ENCODE peak calls at places on chromosomes 1 and 21, in nine cellular contexts. One of them, this sample, is unnamed.

GRCh38 chr1:91440845-91441244 is 36.2 kb upstream of the HFM1 start:
- DNase-seq in epithelial cell of esophagus: no peak
- DNase-seq in neural crest cell: no peak
- DNase-seq in CD4-positive, alpha-beta T cell: no peak
- DNase-seq in lower lobe of right lung: no peak
- DNase-seq in heart right ventricle: no peak
- DNase-seq in HFFc6: peak
- DNase-seq in upper lobe of right lung: no peak
- DNase-seq in GM20000: no peak
- DNase-seq in this sample: no peak

GRCh38 chr1:200243042-200243437 is 166.8 kb downstream of the ZNF281 start:
- DNase-seq in epithelial cell of esophagus: peak
- DNase-seq in neural crest cell: no peak
- DNase-seq in CD4-positive, alpha-beta T cell: no peak
- DNase-seq in lower lobe of right lung: no peak
- DNase-seq in heart right ventricle: no peak
- DNase-seq in HFFc6: peak
- DNase-seq in upper lobe of right lung: no peak
- DNase-seq in GM20000: no peak
- DNase-seq in this sample: no peak

GRCh38 chr21:27536319-27536718 is 569.4 kb upstream of the ADAMTS5 start:
- DNase-seq in epithelial cell of esophagus: peak
- DNase-seq in neural crest cell: no peak
- DNase-seq in CD4-positive, alpha-beta T cell: no peak
- DNase-seq in lower lobe of right lung: no peak
- DNase-seq in heart right ventricle: no peak
- DNase-seq in HFFc6: peak
- DNase-seq in upper lobe of right lung: no peak
- DNase-seq in GM20000: no peak
- DNase-seq in this sample: no peak

GRCh38 chr1:99855914-99856450 is 5.8 kb downstream of the AGL start:
- DNase-seq in epithelial cell of esophagus: no peak
- DNase-seq in neural crest cell: no peak
- DNase-seq in CD4-positive, alpha-beta T cell: no peak
- DNase-seq in lower lobe of right lung: no peak
- DNase-seq in heart right ventricle: no peak
- DNase-seq in HFFc6: peak
- DNase-seq in upper lobe of right lung: no peak
- DNase-seq in GM20000: no peak
- DNase-seq in this sample: no peak

GRCh38 chr1:46370214-46370633 is 23.9 kb upstream of the FAAH start:
- DNase-seq in epithelial cell of esophagus: peak
- DNase-seq in neural crest cell: no peak
- DNase-seq in CD4-positive, alpha-beta T cell: no peak
- DNase-seq in lower lobe of right lung: no peak
- DNase-seq in heart right ventricle: no peak
- DNase-seq in HFFc6: no peak
- DNase-seq in upper lobe of right lung: no peak
- DNase-seq in GM20000: peak
- DNase-seq in this sample: no peak

GRCh38 chr1:231844986-231845502 is 218.5 kb downstream of the DISC1 start:
- DNase-seq in epithelial cell of esophagus: no peak
- DNase-seq in neural crest cell: no peak
- DNase-seq in CD4-positive, alpha-beta T cell: no peak
- DNase-seq in lower lobe of right lung: no peak
- DNase-seq in heart right ventricle: no peak
- DNase-seq in HFFc6: no peak
- DNase-seq in upper lobe of right lung: no peak
- DNase-seq in GM20000: no peak
- DNase-seq in this sample: no peak

GRCh38 chr1:107649023-107649422 is 316.0 kb downstream of the VAV3 start:
- DNase-seq in epithelial cell of esophagus: peak
- DNase-seq in neural crest cell: no peak
- DNase-seq in CD4-positive, alpha-beta T cell: no peak
- DNase-seq in lower lobe of right lung: no peak
- DNase-seq in heart right ventricle: no peak
- DNase-seq in HFFc6: no peak
- DNase-seq in upper lobe of right lung: no peak
- DNase-seq in GM20000: no peak
- DNase-seq in this sample: no peak

GRCh38 chr1:37125295-37125694 is 91.0 kb upstream of the GRIK3 start:
- DNase-seq in epithelial cell of esophagus: no peak
- DNase-seq in neural crest cell: no peak
- DNase-seq in CD4-positive, alpha-beta T cell: no peak
- DNase-seq in lower lobe of right lung: no peak
- DNase-seq in heart right ventricle: no peak
- DNase-seq in HFFc6: no peak
- DNase-seq in upper lobe of right lung: no peak
- DNase-seq in GM20000: no peak
- DNase-seq in this sample: no peak

GRCh38 chr1:14504517-14504916 is 94.0 kb upstream of the KAZN start:
- DNase-seq in epithelial cell of esophagus: no peak
- DNase-seq in neural crest cell: no peak
- DNase-seq in CD4-positive, alpha-beta T cell: no peak
- DNase-seq in lower lobe of right lung: no peak
- DNase-seq in heart right ventricle: no peak
- DNase-seq in HFFc6: no peak
- DNase-seq in upper lobe of right lung: no peak
- DNase-seq in GM20000: no peak
- DNase-seq in this sample: no peak

GRCh38 chr1:97507863-97508262 is 413.0 kb downstream of the DPYD start:
- DNase-seq in epithelial cell of esophagus: no peak
- DNase-seq in neural crest cell: no peak
- DNase-seq in CD4-positive, alpha-beta T cell: no peak
- DNase-seq in lower lobe of right lung: no peak
- DNase-seq in heart right ventricle: no peak
- DNase-seq in HFFc6: no peak
- DNase-seq in upper lobe of right lung: no peak
- DNase-seq in GM20000: no peak
- DNase-seq in this sample: no peak

GRCh38 chr1:178931843-178932551 is 61.1 kb upstream of the ANGPTL1 start:
- DNase-seq in epithelial cell of esophagus: peak
- DNase-seq in neural crest cell: no peak
- DNase-seq in CD4-positive, alpha-beta T cell: no peak
- DNase-seq in lower lobe of right lung: peak
- DNase-seq in heart right ventricle: peak
- DNase-seq in HFFc6: peak
- DNase-seq in upper lobe of right lung: no peak
- DNase-seq in GM20000: no peak
- DNase-seq in this sample: no peak

GRCh38 chr1:19229229-19229628 is 19.2 kb upstream of the UBR4 start:
- DNase-seq in epithelial cell of esophagus: no peak
- DNase-seq in neural crest cell: no peak
- DNase-seq in CD4-positive, alpha-beta T cell: no peak
- DNase-seq in lower lobe of right lung: no peak
- DNase-seq in heart right ventricle: no peak
- DNase-seq in HFFc6: no peak
- DNase-seq in upper lobe of right lung: no peak
- DNase-seq in GM20000: no peak
- DNase-seq in this sample: no peak

GRCh38 chr1:74650561-74650960 is 23.0 kb downstream of the ERICH3 start:
- DNase-seq in epithelial cell of esophagus: peak
- DNase-seq in neural crest cell: no peak
- DNase-seq in CD4-positive, alpha-beta T cell: no peak
- DNase-seq in lower lobe of right lung: no peak
- DNase-seq in heart right ventricle: no peak
- DNase-seq in HFFc6: no peak
- DNase-seq in upper lobe of right lung: no peak
- DNase-seq in GM20000: no peak
- DNase-seq in this sample: no peak
- TF ChIP-seq CTCF in epithelial cell of esophagus: no peak
- TF ChIP-seq CTCF in neural crest cell: no peak
- TF ChIP-seq CTCF in CD4-positive, alpha-beta T cell: no peak
- TF ChIP-seq CTCF in lower lobe of right lung: no peak
- TF ChIP-seq CTCF in heart right ventricle: no peak
- TF ChIP-seq CTCF in HFFc6: no peak
- TF ChIP-seq CTCF in upper lobe of right lung: no peak
- TF ChIP-seq CTCF in GM20000: no peak
- TF ChIP-seq CTCF in this sample: no peak

GRCh38 chr1:155938220-155938627 is 3.2 kb upstream of the RXFP4 start:
- DNase-seq in epithelial cell of esophagus: peak
- DNase-seq in neural crest cell: no peak
- DNase-seq in CD4-positive, alpha-beta T cell: peak
- DNase-seq in lower lobe of right lung: no peak
- DNase-seq in heart right ventricle: no peak
- DNase-seq in HFFc6: peak
- DNase-seq in upper lobe of right lung: no peak
- DNase-seq in GM20000: peak
- DNase-seq in this sample: no peak
- TF ChIP-seq CTCF in epithelial cell of esophagus: peak
- TF ChIP-seq CTCF in neural crest cell: peak
- TF ChIP-seq CTCF in CD4-positive, alpha-beta T cell: peak
- TF ChIP-seq CTCF in lower lobe of right lung: peak
- TF ChIP-seq CTCF in heart right ventricle: peak
- TF ChIP-seq CTCF in HFFc6: peak
- TF ChIP-seq CTCF in upper lobe of right lung: peak
- TF ChIP-seq CTCF in GM20000: peak
- TF ChIP-seq CTCF in this sample: no peak

DNA sequence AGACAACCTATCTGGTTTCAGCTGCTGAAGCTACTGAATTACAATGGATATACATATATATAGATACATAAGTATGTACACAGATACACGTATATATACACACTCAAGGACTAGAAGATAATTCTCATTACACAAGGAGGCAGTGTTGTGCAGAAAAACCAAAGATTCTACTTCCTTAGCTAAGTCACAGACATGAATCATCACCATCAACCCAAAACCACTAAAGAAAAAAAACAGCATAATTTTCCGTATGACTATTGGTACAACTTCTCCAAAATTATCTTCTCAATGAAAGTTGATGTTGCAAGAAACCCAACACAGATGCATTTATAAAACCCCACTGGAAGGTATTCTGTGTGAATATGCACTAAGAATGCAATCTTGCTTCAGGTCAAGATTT is 36.8 kb upstream of the RPF1 start:
- DNase-seq in epithelial cell of esophagus: peak
- DNase-seq in neural crest cell: no peak
- DNase-seq in CD4-positive, alpha-beta T cell: no peak
- DNase-seq in lower lobe of right lung: no peak
- DNase-seq in heart right ventricle: no peak
- DNase-seq in HFFc6: peak
- DNase-seq in upper lobe of right lung: no peak
- DNase-seq in GM20000: peak
- DNase-seq in this sample: no peak
- TF ChIP-seq CTCF in epithelial cell of esophagus: peak
- TF ChIP-seq CTCF in neural crest cell: peak
- TF ChIP-seq CTCF in CD4-positive, alpha-beta T cell: peak
- TF ChIP-seq CTCF in lower lobe of right lung: peak
- TF ChIP-seq CTCF in heart right ventricle: peak
- TF ChIP-seq CTCF in HFFc6: peak
- TF ChIP-seq CTCF in upper lobe of right lung: peak
- TF ChIP-seq CTCF in GM20000: peak
- TF ChIP-seq CTCF in this sample: no peak

GRCh38 chr1:7405844-7406500 is 365.1 kb upstream of the VAMP3 start:
- DNase-seq in epithelial cell of esophagus: no peak
- DNase-seq in neural crest cell: no peak
- DNase-seq in CD4-positive, alpha-beta T cell: no peak
- DNase-seq in lower lobe of right lung: no peak
- DNase-seq in heart right ventricle: no peak
- DNase-seq in HFFc6: no peak
- DNase-seq in upper lobe of right lung: peak
- DNase-seq in GM20000: no peak
- DNase-seq in this sample: peak

GRCh38 chr1:7404046-7404742 is 366.9 kb upstream of the VAMP3 start:
- DNase-seq in epithelial cell of esophagus: no peak
- DNase-seq in neural crest cell: peak
- DNase-seq in CD4-positive, alpha-beta T cell: no peak
- DNase-seq in lower lobe of right lung: no peak
- DNase-seq in heart right ventricle: no peak
- DNase-seq in HFFc6: no peak
- DNase-seq in upper lobe of right lung: no peak
- DNase-seq in GM20000: no peak
- DNase-seq in this sample: no peak

GRCh38 chr1:7401814-7402547 is 369.1 kb upstream of the VAMP3 start:
- DNase-seq in epithelial cell of esophagus: peak
- DNase-seq in neural crest cell: peak
- DNase-seq in CD4-positive, alpha-beta T cell: no peak
- DNase-seq in lower lobe of right lung: no peak
- DNase-seq in heart right ventricle: no peak
- DNase-seq in HFFc6: peak
- DNase-seq in upper lobe of right lung: no peak
- DNase-seq in GM20000: no peak
- DNase-seq in this sample: no peak

GRCh38 chr1:7402548-7402850 is 368.6 kb upstream of the VAMP3 start:
- DNase-seq in epithelial cell of esophagus: no peak
- DNase-seq in neural crest cell: peak
- DNase-seq in CD4-positive, alpha-beta T cell: no peak
- DNase-seq in lower lobe of right lung: no peak
- DNase-seq in heart right ventricle: no peak
- DNase-seq in HFFc6: no peak
- DNase-seq in upper lobe of right lung: no peak
- DNase-seq in GM20000: no peak
- DNase-seq in this sample: no peak

DNA sequence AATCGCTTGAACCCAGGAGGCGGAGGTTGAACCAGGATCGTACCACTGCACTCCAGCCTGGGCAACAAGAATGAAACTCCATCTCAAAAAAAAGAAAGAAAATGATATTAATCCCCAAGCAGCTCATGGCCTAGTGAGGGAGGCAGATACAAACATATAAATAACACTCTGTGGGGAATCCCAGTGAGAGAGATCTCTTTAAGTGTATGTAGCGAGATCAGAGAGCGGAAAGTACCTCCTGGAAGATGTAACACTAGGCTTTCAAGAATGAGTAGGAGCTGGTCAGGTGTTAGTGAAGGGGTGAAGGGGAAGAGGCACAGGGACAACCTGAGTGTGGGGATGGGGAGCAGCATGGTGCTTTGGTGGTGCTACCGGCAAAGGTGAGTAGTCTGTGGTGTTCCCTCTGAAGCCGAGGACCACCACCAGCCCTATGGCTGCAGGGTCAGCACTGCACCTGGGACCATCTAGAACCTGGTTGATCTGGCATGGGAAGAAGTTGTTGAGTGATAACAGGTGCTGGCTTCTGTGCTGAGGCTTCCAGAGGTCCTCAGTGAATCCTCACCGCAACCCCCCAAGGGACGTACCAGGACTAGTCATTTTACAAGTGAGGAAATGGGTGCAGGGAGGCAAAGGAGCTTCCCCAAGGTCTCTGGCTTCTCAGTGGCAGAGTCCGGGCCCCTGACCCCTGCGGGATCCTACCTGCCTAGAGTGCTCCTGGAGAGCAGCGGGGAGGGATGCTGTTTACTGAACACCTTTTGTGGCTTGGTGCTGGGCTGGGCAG is 367.6 kb upstream of the VAMP3 start:
- DNase-seq in epithelial cell of esophagus: no peak
- DNase-seq in neural crest cell: peak
- DNase-seq in CD4-positive, alpha-beta T cell: no peak
- DNase-seq in lower lobe of right lung: no peak
- DNase-seq in heart right ventricle: no peak
- DNase-seq in HFFc6: no peak
- DNase-seq in upper lobe of right lung: no peak
- DNase-seq in GM20000: peak
- DNase-seq in this sample: no peak
- TF ChIP-seq CTCF in epithelial cell of esophagus: no peak
- TF ChIP-seq CTCF in neural crest cell: no peak
- TF ChIP-seq CTCF in CD4-positive, alpha-beta T cell: no peak
- TF ChIP-seq CTCF in lower lobe of right lung: no peak
- TF ChIP-seq CTCF in heart right ventricle: no peak
- TF ChIP-seq CTCF in HFFc6: no peak
- TF ChIP-seq CTCF in upper lobe of right lung: no peak
- TF ChIP-seq CTCF in GM20000: no peak
- TF ChIP-seq CTCF in this sample: no peak